ENCODE peak calls at places on chromosomes 6 and 20, in nine cellular contexts. One of them, this sample, is unnamed.

GRCh38 chr20:11271920-11272594 is 598.3 kb upstream of the JAG1 start:
- DNase-seq in iPS DF 6.9: no peak
- DNase-seq in mucosa of descending colon: no peak
- DNase-seq in heart right ventricle: no peak
- DNase-seq in PC-9: no peak
- DNase-seq in upper lobe of right lung: no peak
- DNase-seq in right lobe of liver: no peak
- DNase-seq in IMR-90: no peak
- DNase-seq in esophagus muscularis mucosa: no peak
- DNase-seq in this sample: no peak

GRCh38 chr6:11575408-11576033 is 38.0 kb downstream of the TMEM170B start:
- DNase-seq in PC-9: peak
- DNase-seq in IMR-90: peak
- DNase-seq in mucosa of descending colon: peak
- DNase-seq in heart right ventricle: peak
- DNase-seq in upper lobe of right lung: no peak
- DNase-seq in right lobe of liver: peak
- DNase-seq in esophagus muscularis mucosa: no peak
- DNase-seq in iPS DF 6.9: peak
- DNase-seq in this sample: peak

GRCh38 chr6:41257369-41258195 is 28.9 kb downstream of the TREM1 start:
- DNase-seq in IMR-90: peak
- DNase-seq in mucosa of descending colon: no peak
- DNase-seq in heart right ventricle: peak
- DNase-seq in PC-9: peak
- DNase-seq in right lobe of liver: no peak
- DNase-seq in iPS DF 6.9: no peak
- DNase-seq in esophagus muscularis mucosa: peak
- DNase-seq in upper lobe of right lung: no peak
- DNase-seq in this sample: peak

GRCh38 chr6:14841901-14842421 is 403.9 kb upstream of the JARID2 start:
- DNase-seq in PC-9: no peak
- DNase-seq in IMR-90: peak
- DNase-seq in heart right ventricle: no peak
- DNase-seq in iPS DF 6.9: no peak
- DNase-seq in upper lobe of right lung: peak
- DNase-seq in esophagus muscularis mucosa: no peak
- DNase-seq in mucosa of descending colon: no peak
- DNase-seq in right lobe of liver: no peak
- DNase-seq in this sample: peak

GRCh38 chr20:58629213-58629575 is 21.9 kb upstream of the STX16 start:
- DNase-seq in PC-9: no peak
- DNase-seq in heart right ventricle: no peak
- DNase-seq in mucosa of descending colon: no peak
- DNase-seq in esophagus muscularis mucosa: no peak
- DNase-seq in IMR-90: no peak
- DNase-seq in iPS DF 6.9: no peak
- DNase-seq in right lobe of liver: no peak
- DNase-seq in upper lobe of right lung: no peak
- DNase-seq in this sample: no peak

GRCh38 chr20:24978493-24978892 is 14.1 kb downstream of the APMAP start:
- DNase-seq in iPS DF 6.9: no peak
- DNase-seq in heart right ventricle: no peak
- DNase-seq in PC-9: no peak
- DNase-seq in right lobe of liver: peak
- DNase-seq in mucosa of descending colon: no peak
- DNase-seq in IMR-90: no peak
- DNase-seq in upper lobe of right lung: no peak
- DNase-seq in esophagus muscularis mucosa: no peak
- DNase-seq in this sample: no peak

GRCh38 chr6:69961251-69961650 is 94.9 kb downstream of the COL19A1 start:
- DNase-seq in right lobe of liver: no peak
- DNase-seq in iPS DF 6.9: no peak
- DNase-seq in PC-9: no peak
- DNase-seq in IMR-90: no peak
- DNase-seq in mucosa of descending colon: no peak
- DNase-seq in upper lobe of right lung: no peak
- DNase-seq in esophagus muscularis mucosa: no peak
- DNase-seq in heart right ventricle: no peak
- DNase-seq in this sample: no peak

GRCh38 chr6:99333068-99333467 is 16.4 kb downstream of the FAXC start:
- DNase-seq in IMR-90: no peak
- DNase-seq in mucosa of descending colon: no peak
- DNase-seq in iPS DF 6.9: no peak
- DNase-seq in upper lobe of right lung: no peak
- DNase-seq in right lobe of liver: no peak
- DNase-seq in esophagus muscularis mucosa: no peak
- DNase-seq in PC-9: no peak
- DNase-seq in heart right ventricle: no peak
- DNase-seq in this sample: no peak

GRCh38 chr6:14804444-14805210 is 441.2 kb upstream of the JARID2 start:
- DNase-seq in mucosa of descending colon: peak
- DNase-seq in esophagus muscularis mucosa: no peak
- DNase-seq in right lobe of liver: peak
- DNase-seq in PC-9: no peak
- DNase-seq in iPS DF 6.9: no peak
- DNase-seq in IMR-90: peak
- DNase-seq in heart right ventricle: peak
- DNase-seq in upper lobe of right lung: peak
- DNase-seq in this sample: peak

GRCh38 chr20:44477151-44477550 is 1.5 kb downstream of the TTPAL start:
- DNase-seq in heart right ventricle: no peak
- DNase-seq in upper lobe of right lung: no peak
- DNase-seq in right lobe of liver: no peak
- DNase-seq in esophagus muscularis mucosa: no peak
- DNase-seq in iPS DF 6.9: no peak
- DNase-seq in PC-9: no peak
- DNase-seq in IMR-90: no peak
- DNase-seq in mucosa of descending colon: no peak
- DNase-seq in this sample: no peak

GRCh38 chr20:43923917-43924316 is 9.3 kb downstream of the TOX2 start:
- DNase-seq in esophagus muscularis mucosa: no peak
- DNase-seq in iPS DF 6.9: no peak
- DNase-seq in upper lobe of right lung: no peak
- DNase-seq in heart right ventricle: no peak
- DNase-seq in IMR-90: no peak
- DNase-seq in mucosa of descending colon: no peak
- DNase-seq in right lobe of liver: no peak
- DNase-seq in PC-9: no peak
- DNase-seq in this sample: no peak

GRCh38 chr20:37354210-37355195 is 8.6 kb downstream of the SRC start:
- DNase-seq in right lobe of liver: peak
- DNase-seq in mucosa of descending colon: peak
- DNase-seq in IMR-90: no peak
- DNase-seq in PC-9: no peak
- DNase-seq in iPS DF 6.9: no peak
- DNase-seq in heart right ventricle: no peak
- DNase-seq in upper lobe of right lung: peak
- DNase-seq in esophagus muscularis mucosa: no peak
- DNase-seq in this sample: no peak

GRCh38 chr6:138287144-138287955 is 69.1 kb upstream of the PBOV1 start:
- DNase-seq in right lobe of liver: peak
- DNase-seq in PC-9: peak
- DNase-seq in IMR-90: no peak
- DNase-seq in upper lobe of right lung: no peak
- DNase-seq in esophagus muscularis mucosa: no peak
- DNase-seq in heart right ventricle: no peak
- DNase-seq in iPS DF 6.9: no peak
- DNase-seq in mucosa of descending colon: peak
- DNase-seq in this sample: no peak

GRCh38 chr20:2026514-2026913 is 32.7 kb upstream of the PDYN start:
- DNase-seq in mucosa of descending colon: no peak
- DNase-seq in iPS DF 6.9: no peak
- DNase-seq in heart right ventricle: no peak
- DNase-seq in right lobe of liver: no peak
- DNase-seq in PC-9: no peak
- DNase-seq in esophagus muscularis mucosa: no peak
- DNase-seq in IMR-90: no peak
- DNase-seq in upper lobe of right lung: no peak
- DNase-seq in this sample: no peak

DNA sequence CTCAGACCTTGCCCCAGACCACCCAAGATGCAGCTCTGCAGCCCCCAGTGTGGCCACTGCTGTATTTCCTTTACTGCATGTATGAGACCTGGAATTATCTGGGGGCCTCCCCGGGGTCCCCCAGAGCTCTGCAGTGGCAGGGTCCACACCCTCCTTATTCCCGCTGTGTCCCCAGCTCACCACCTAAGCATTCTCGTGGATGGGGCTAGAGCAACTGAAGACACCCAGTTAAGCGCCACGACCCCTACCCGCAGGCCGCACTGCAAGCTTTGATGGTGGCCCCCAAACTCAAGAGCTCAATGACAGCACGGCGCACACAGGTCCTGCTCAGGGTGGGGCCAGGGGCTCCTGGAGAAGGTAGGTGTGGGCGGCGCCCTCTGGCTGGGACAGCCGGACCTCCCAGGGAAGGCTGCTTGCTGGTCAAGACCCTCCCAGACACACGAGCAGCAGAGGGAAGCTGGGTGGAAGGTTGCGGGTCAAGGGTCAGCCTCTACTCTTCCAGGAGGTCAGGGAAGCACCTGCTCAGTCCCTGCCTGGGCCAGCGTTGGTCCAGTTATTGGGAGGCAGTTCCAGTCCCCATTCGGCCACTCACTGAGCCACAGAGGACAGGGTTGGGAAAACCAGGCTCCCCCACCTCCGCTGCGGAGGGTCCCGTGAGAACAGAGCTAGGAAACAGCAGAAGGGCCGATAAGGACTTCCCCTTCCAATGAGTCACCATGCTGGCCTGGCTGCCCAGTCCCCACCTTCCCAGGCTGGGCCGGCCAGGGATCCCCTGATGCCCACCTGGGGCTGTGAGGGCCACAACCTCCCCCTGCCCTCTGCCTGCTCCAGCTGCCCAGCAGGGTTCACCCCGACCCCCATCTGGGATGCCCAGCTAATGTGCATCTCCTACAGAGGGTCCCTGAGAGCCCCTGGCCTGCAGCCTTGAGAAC is 2.9 kb downstream of the LAMA5 start:
- DNase-seq in mucosa of descending colon: peak
- DNase-seq in iPS DF 6.9: no peak
- DNase-seq in right lobe of liver: peak
- DNase-seq in heart right ventricle: peak
- DNase-seq in upper lobe of right lung: peak
- DNase-seq in esophagus muscularis mucosa: no peak
- DNase-seq in IMR-90: no peak
- DNase-seq in PC-9: peak
- DNase-seq in this sample: no peak
- H3K4me3 ChIP-seq in mucosa of descending colon: no peak
- H3K4me3 ChIP-seq in iPS DF 6.9: no peak
- H3K4me3 ChIP-seq in right lobe of liver: no peak
- H3K4me3 ChIP-seq in heart right ventricle: peak
- H3K4me3 ChIP-seq in upper lobe of right lung: peak
- H3K4me3 ChIP-seq in esophagus muscularis mucosa: peak
- H3K4me3 ChIP-seq in IMR-90: no peak
- H3K4me3 ChIP-seq in PC-9: peak
- H3K4me3 ChIP-seq in this sample: no peak

DNA sequence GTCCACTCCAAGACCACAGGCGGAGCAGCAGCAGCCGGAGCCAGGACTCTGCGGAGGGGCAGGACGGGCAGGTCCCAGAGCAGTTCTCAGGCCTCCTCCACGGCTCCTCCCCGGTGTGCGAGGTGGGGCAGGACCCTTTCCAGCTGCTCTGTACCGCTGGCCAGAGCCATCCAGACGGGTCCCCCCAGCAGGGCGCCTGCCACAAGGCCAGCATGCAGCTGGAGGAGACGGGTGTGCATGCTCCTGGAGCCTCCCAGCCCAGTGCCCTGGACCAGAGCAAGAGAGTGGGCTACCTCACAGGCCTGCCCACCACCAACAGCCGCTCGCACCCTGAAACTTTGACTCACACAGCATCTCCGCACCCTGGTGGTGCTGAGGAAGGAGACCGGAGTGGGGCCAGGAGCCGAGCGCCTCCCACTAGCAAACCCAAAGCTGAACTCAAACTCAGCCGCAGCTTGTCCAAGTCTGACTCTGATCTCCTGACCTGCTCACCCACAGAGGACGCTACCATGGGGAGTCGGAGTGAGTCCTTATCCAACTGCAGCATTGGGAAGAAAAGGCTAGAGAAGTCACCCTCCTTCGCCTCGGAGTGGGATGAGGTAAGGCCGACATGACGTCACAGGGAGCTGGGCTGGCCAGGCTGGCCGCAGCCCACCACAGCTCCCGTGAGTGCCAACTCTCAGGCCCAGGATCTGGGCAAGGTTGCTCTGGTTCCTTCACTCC is 123.5 kb downstream of the TCP11 start:
- DNase-seq in IMR-90: no peak
- DNase-seq in upper lobe of right lung: peak
- DNase-seq in iPS DF 6.9: no peak
- DNase-seq in mucosa of descending colon: no peak
- DNase-seq in heart right ventricle: peak
- DNase-seq in PC-9: no peak
- DNase-seq in esophagus muscularis mucosa: no peak
- DNase-seq in right lobe of liver: peak
- DNase-seq in this sample: no peak
- H3K4me3 ChIP-seq in IMR-90: peak
- H3K4me3 ChIP-seq in upper lobe of right lung: peak
- H3K4me3 ChIP-seq in iPS DF 6.9: no peak
- H3K4me3 ChIP-seq in mucosa of descending colon: no peak
- H3K4me3 ChIP-seq in heart right ventricle: peak
- H3K4me3 ChIP-seq in PC-9: no peak
- H3K4me3 ChIP-seq in esophagus muscularis mucosa: peak
- H3K4me3 ChIP-seq in right lobe of liver: peak
- H3K4me3 ChIP-seq in this sample: no peak

GRCh38 chr6:169250660-169251059 is 3.0 kb downstream of the THBS2 start:
- DNase-seq in upper lobe of right lung: no peak
- DNase-seq in iPS DF 6.9: no peak
- DNase-seq in mucosa of descending colon: no peak
- DNase-seq in esophagus muscularis mucosa: no peak
- DNase-seq in heart right ventricle: no peak
- DNase-seq in PC-9: no peak
- DNase-seq in IMR-90: peak
- DNase-seq in right lobe of liver: peak
- DNase-seq in this sample: peak
- H3K4me3 ChIP-seq in upper lobe of right lung: peak
- H3K4me3 ChIP-seq in iPS DF 6.9: no peak
- H3K4me3 ChIP-seq in mucosa of descending colon: no peak
- H3K4me3 ChIP-seq in esophagus muscularis mucosa: peak
- H3K4me3 ChIP-seq in heart right ventricle: peak
- H3K4me3 ChIP-seq in PC-9: no peak
- H3K4me3 ChIP-seq in IMR-90: no peak
- H3K4me3 ChIP-seq in right lobe of liver: no peak
- H3K4me3 ChIP-seq in this sample: peak

DNA sequence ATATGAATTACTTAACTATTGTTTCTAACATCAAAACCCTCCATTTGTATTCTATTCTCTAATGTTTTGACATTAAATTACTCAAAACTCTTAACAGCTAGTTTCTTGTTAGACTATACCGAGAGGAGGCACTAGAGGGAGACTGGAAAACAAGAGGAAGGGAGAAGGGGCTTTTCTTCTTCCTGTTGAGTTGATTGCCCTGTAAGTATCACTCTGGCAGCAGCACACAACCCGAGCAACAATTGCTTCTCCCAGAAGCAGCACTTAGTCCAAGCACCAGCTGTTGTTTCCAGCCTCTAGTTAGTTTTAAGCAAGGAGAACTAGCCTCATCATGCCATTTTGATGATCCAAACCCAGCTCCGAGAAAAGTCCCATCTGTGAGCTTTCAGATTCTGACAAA is 603.8 kb downstream of the PRKN start:
- DNase-seq in iPS DF 6.9: no peak
- DNase-seq in IMR-90: no peak
- DNase-seq in upper lobe of right lung: no peak
- DNase-seq in PC-9: no peak
- DNase-seq in mucosa of descending colon: no peak
- DNase-seq in right lobe of liver: no peak
- DNase-seq in esophagus muscularis mucosa: peak
- DNase-seq in heart right ventricle: peak
- DNase-seq in this sample: no peak
- H3K4me3 ChIP-seq in iPS DF 6.9: no peak
- H3K4me3 ChIP-seq in IMR-90: no peak
- H3K4me3 ChIP-seq in upper lobe of right lung: no peak
- H3K4me3 ChIP-seq in PC-9: no peak
- H3K4me3 ChIP-seq in mucosa of descending colon: no peak
- H3K4me3 ChIP-seq in right lobe of liver: no peak
- H3K4me3 ChIP-seq in esophagus muscularis mucosa: no peak
- H3K4me3 ChIP-seq in heart right ventricle: no peak
- H3K4me3 ChIP-seq in this sample: no peak